ENCODE peak calls at places on chromosomes 12 and 14, in seven cellular contexts. Q, T, Z, O, W, X and M are unnamed samples.

GRCh38 chr12:100061814-100062213 is 77.1 kb upstream of the ANKS1B start:
- DNase-seq in Q (no peak), T (no peak), Z (no peak), O (no peak), W (no peak), X (no peak), M (no peak)

GRCh38 chr12:58433969-58434368 is 486.3 kb downstream of the LRIG3 start:
- DNase-seq in Q (no peak), T (no peak), Z (no peak), O (no peak), W (no peak), X (no peak), M (no peak)

GRCh38 chr12:111045941-111046340 is 125.6 kb upstream of the MYL2 start:
- DNase-seq in Q (no peak), T (no peak), Z (no peak), O (no peak), W (no peak), X (no peak), M (no peak)

GRCh38 chr12:51904951-51905471 is 2.3 kb upstream of the ACVRL1 start:
- DNase-seq in Q (no peak), T (no peak), Z (peak; percentile 70), O (no peak), W (peak; percentile 16), X (no peak), M (no peak)

GRCh38 chr12:52395761-52396434 is 10.2 kb downstream of the KRT82 start:
- DNase-seq in Q (no peak), T (peak; percentile 54), Z (no peak), O (no peak), W (no peak), X (no peak), M (no peak)

GRCh38 chr12:54217774-54218221 is 29.0 kb upstream of the SMUG1 start:
- DNase-seq in Q (peak; percentile 91), T (peak; percentile 86), Z (no peak), O (no peak), W (no peak), X (no peak), M (no peak)

GRCh38 chr12:51706206-51706605 is 115.2 kb downstream of the SCN8A start:
- DNase-seq in Q (no peak), T (no peak), Z (no peak), O (no peak), W (no peak), X (no peak), M (no peak)

GRCh38 chr14:76654573-76654955 is 106.7 kb upstream of the VASH1 start:
- DNase-seq in Q (no peak), T (no peak), Z (no peak), O (no peak), W (no peak), X (no peak), M (no peak)

GRCh38 chr12:16605666-16606116 is 271 bp downstream of the LMO3 start:
- DNase-seq in Q (no peak), T (peak; percentile 46), Z (peak; percentile 68), O (no peak), W (peak; percentile 56), X (no peak), M (no peak)

GRCh38 chr12:91657016-91657415 is 474.4 kb upstream of the DCN start:
- DNase-seq in Q (no peak), T (no peak), Z (no peak), O (no peak), W (no peak), X (no peak), M (no peak)

GRCh38 chr12:125981610-125982253 is 916.5 kb downstream of the AACS start:
- DNase-seq in Q (no peak), T (no peak), Z (no peak), O (no peak), W (no peak), X (no peak), M (no peak)

GRCh38 chr12:6769681-6770080 is 2.6 kb upstream of the LAG3 start:
- DNase-seq in Q (no peak), T (no peak), Z (no peak), O (no peak), W (no peak), X (no peak), M (no peak)

GRCh38 chr12:113397497-113398197 is 6.0 kb downstream of the SDS start:
- DNase-seq in Q (no peak), T (no peak), Z (no peak), O (no peak), W (peak; percentile 51), X (no peak), M (no peak)

GRCh38 chr12:16198884-16199283 is 78.6 kb downstream of the SLC15A5 start:
- DNase-seq in Q (no peak), T (peak; percentile 53), Z (no peak), O (no peak), W (no peak), X (no peak), M (no peak)

GRCh38 chr12:16344269-16344668 is 3.2 kb upstream of the MGST1 start:
- DNase-seq in Q (no peak), T (no peak), Z (peak; percentile 29), O (no peak), W (no peak), X (no peak), M (no peak)